ENCODE peak calls at places on chromosome 1, in ten cellular contexts. A, G, T, Q, D, Y, K, B, H and L are unnamed samples.

GRCh38 chr1:226660410-226661182 is 78.5 kb downstream of the ITPKB start:
- DNase-seq in A (peak), G (no peak), T (no peak), Q (no peak), D (no peak), Y (no peak), K (no peak), B (no peak), H (no peak), L (no peak)

GRCh38 chr1:175384546-175384945 is 192.0 kb upstream of the KIAA0040 start:
- DNase-seq in A (no peak), G (no peak), T (no peak), Q (no peak), D (no peak), Y (no peak), K (no peak), B (no peak), H (peak), L (no peak)

GRCh38 chr1:95035536-95035935 is 37.2 kb downstream of the ALG14 start:
- DNase-seq in A (no peak), G (no peak), T (no peak), Q (no peak), D (no peak), Y (no peak), K (peak), B (no peak), H (no peak), L (no peak)

GRCh38 chr1:81470250-81470649 is 330.5 kb upstream of the ADGRL2 start:
- DNase-seq in A (no peak), G (no peak), T (no peak), Q (no peak), D (no peak), Y (no peak), K (no peak), B (no peak), H (no peak), L (no peak)

GRCh38 chr1:238608139-238608538 is 717.4 kb upstream of the ZP4 start:
- DNase-seq in A (no peak), G (no peak), T (no peak), Q (no peak), D (no peak), Y (no peak), K (no peak), B (no peak), H (no peak), L (no peak)

GRCh38 chr1:63320024-63320799 is 2.2 kb upstream of the FOXD3 start:
- DNase-seq in A (no peak), G (no peak), T (no peak), Q (peak), D (no peak), Y (no peak), K (no peak), B (peak), H (no peak), L (no peak)

GRCh38 chr1:1593834-1594601 is 5.9 kb downstream of the FNDC10 start:
- DNase-seq in A (no peak), G (no peak), T (no peak), Q (no peak), D (no peak), Y (no peak), K (no peak), B (no peak), H (no peak), L (no peak)

GRCh38 chr1:179016694-179017382 is 8.9 kb upstream of the FAM20B start:
- DNase-seq in A (peak), G (peak), T (no peak), Q (peak), D (peak), Y (peak), K (peak), B (no peak), H (no peak), L (no peak)

GRCh38 chr1:167059729-167060107 is 30.5 kb downstream of the GPA33 start:
- DNase-seq in A (no peak), G (no peak), T (no peak), Q (no peak), D (no peak), Y (no peak), K (no peak), B (no peak), H (no peak), L (no peak)

GRCh38 chr1:51297401-51298321 is 32.7 kb downstream of the TTC39A start:
- DNase-seq in A (no peak), G (no peak), T (no peak), Q (no peak), D (no peak), Y (peak), K (no peak), B (no peak), H (no peak), L (no peak)

GRCh38 chr1:59720716-59721115 is 94.0 kb upstream of the HOOK1 start:
- DNase-seq in A (no peak), G (no peak), T (no peak), Q (no peak), D (no peak), Y (no peak), K (no peak), B (no peak), H (no peak), L (no peak)